ENCODE peak calls at places on chromosome 3, in four cellular contexts. Q is left ventricle myocardium superior, S is astrocyte of the spinal cord, Z is AG08395. I is an unnamed sample.

GRCh38 chr3:160830792-160831191 is 74.8 kb downstream of the PPM1L start:
- DNase-seq in Q (no peak), S (no peak), Z (no peak), I (no peak)

GRCh38 chr3:46994801-46995731 is 15.6 kb downstream of the NBEAL2 start:
- DNase-seq in Q (no peak), S (no peak), Z (no peak), I (no peak)

GRCh38 chr3:53589201-53589600 is 94.8 kb downstream of the CACNA1D start:
- DNase-seq in Q (no peak), S (no peak), Z (no peak), I (no peak)

GRCh38 chr3:40047406-40047805 is 238.0 kb downstream of the MYRIP start:
- DNase-seq in Q (no peak), S (no peak), Z (no peak), I (no peak)

GRCh38 chr3:114827495-114827894 is 319.6 kb downstream of the ZBTB20 start:
- DNase-seq in Q (no peak), S (peak; percentile 52), Z (peak; percentile 53), I (no peak)

GRCh38 chr3:141352262-141352984 is 15.9 kb upstream of the ZBTB38 start:
- DNase-seq in Q (no peak), S (no peak), Z (no peak), I (no peak)

GRCh38 chr3:111595239-111595638 is at the start of gene ZBED2:
- DNase-seq in Q (no peak), S (no peak), Z (no peak), I (no peak)

GRCh38 chr3:57059416-57059815 is 1.0 kb upstream of the SPATA12 start:
- DNase-seq in Q (no peak), S (no peak), Z (no peak), I (no peak)

GRCh38 chr3:154955907-154956533 is 124.1 kb upstream of the MME start:
- DNase-seq in Q (no peak), S (no peak), Z (no peak), I (no peak)

GRCh38 chr3:153925826-153926514 is 195.2 kb upstream of the ARHGEF26 start:
- DNase-seq in Q (no peak), S (no peak), Z (peak; percentile 2), I (no peak)

GRCh38 chr3:141275973-141276372 is 44.3 kb downstream of the PXYLP1 start:
- DNase-seq in Q (no peak), S (no peak), Z (no peak), I (no peak)

GRCh38 chr3:172317984-172318383 is 130.3 kb downstream of the GHSR start:
- DNase-seq in Q (peak; percentile 73), S (peak; percentile 96), Z (peak; percentile 92), I (peak; percentile 62)

GRCh38 chr3:248841-249520 is 52.4 kb downstream of the CHL1 start:
- DNase-seq in Q (no peak), S (no peak), Z (no peak), I (no peak)

GRCh38 chr3:15983232-15983631 is 185.5 kb upstream of the ANKRD28 start:
- DNase-seq in Q (no peak), S (peak; percentile 58), Z (peak; percentile 81), I (no peak)

GRCh38 chr3:69542265-69543079 is 156.6 kb upstream of the FRMD4B start:
- DNase-seq in Q (peak; percentile 61), S (no peak), Z (no peak), I (peak; percentile 46)

GRCh38 chr3:33074217-33075067 is 22.5 kb downstream of the GLB1 start:
- DNase-seq in Q (peak; percentile 51), S (peak; percentile 71), Z (peak; percentile 85), I (peak; percentile 45)

GRCh38 chr3:28028554-28028953 is 212.9 kb upstream of the CMC1 start:
- DNase-seq in Q (no peak), S (no peak), Z (no peak), I (no peak)

GRCh38 chr3:177553012-177553411 is 355.7 kb upstream of the TBL1XR1 start:
- DNase-seq in Q (no peak), S (no peak), Z (no peak), I (no peak)

I was measured in left ventricle myocardium inferior.